ENCODE peak calls at places on chromosomes 3 and 15, in four cellular contexts. D is OCI-LY7, J is fibroblast of the aortic adventitia, N is T47D. T is an unnamed sample.
A peak's percentile ranks its signal among the peaks of the same experiment; 100 is the strongest.

GRCh38 chr15:68638953-68639500 is 60.2 kb downstream of the CORO2B start:
- DNase-seq in D (no peak), N (no peak), J (peak; percentile 65), T (no peak)

GRCh38 chr3:133599280-133599679 is 25.8 kb downstream of the CDV3 start:
- DNase-seq in N (no peak), J (no peak), D (no peak), T (no peak)

GRCh38 chr3:145243875-145244274 is 917.1 kb downstream of the PLOD2 start:
- DNase-seq in N (no peak), J (peak; percentile 97), D (no peak), T (no peak)

GRCh38 chr3:41808152-41808551 is 153.8 kb downstream of the ULK4 start:
- DNase-seq in D (no peak), N (no peak), J (peak; percentile 45), T (no peak)

GRCh38 chr15:51104512-51104911 is 9.8 kb upstream of the TNFAIP8L3 start:
- DNase-seq in J (peak; percentile 97), N (no peak), D (no peak), T (no peak)

GRCh38 chr15:31325432-31325975 is 1.1 kb upstream of the KLF13 start:
- DNase-seq in N (no peak), D (peak; percentile 72), J (no peak), T (no peak)

GRCh38 chr3:31213869-31214486 is 318.7 kb upstream of the STT3B start:
- DNase-seq in N (no peak), J (no peak), D (peak; percentile 79), T (no peak)

GRCh38 chr15:88255109-88255495 is 1.4 kb downstream of the NTRK3 start:
- DNase-seq in D (no peak), N (no peak), J (no peak), T (no peak)

GRCh38 chr15:82640672-82641071 is 6.5 kb downstream of the CPEB1 start:
- DNase-seq in J (no peak), D (no peak), N (no peak), T (no peak)

GRCh38 chr3:48445277-48445882 is 1.2 kb upstream of the ATRIP start:
- DNase-seq in N (no peak), D (no peak), J (no peak), T (no peak)

GRCh38 chr3:67790043-67790442 is 135.6 kb upstream of the SUCLG2 start:
- DNase-seq in D (peak; percentile 54), N (no peak), J (peak; percentile 58), T (no peak)

GRCh38 chr3:105823149-105823866 is 45.5 kb downstream of the CBLB start:
- DNase-seq in N (no peak), J (peak; percentile 89), D (peak; percentile 53), T (no peak)

GRCh38 chr3:120608506-120608905 is 12.4 kb downstream of the NDUFB4 start:
- DNase-seq in J (no peak), D (no peak), N (no peak), T (no peak)

GRCh38 chr3:58528629-58529028 is 8.4 kb downstream of the ACOX2 start:
- DNase-seq in J (peak; percentile 37), N (peak; percentile 49), D (no peak), T (no peak)

GRCh38 chr15:71804695-71805470 is 5.5 kb upstream of the NR2E3 start:
- DNase-seq in N (no peak), D (peak; percentile 6), J (no peak), T (no peak)

GRCh38 chr15:71572452-71573053 is 237.8 kb upstream of the NR2E3 start:
- DNase-seq in D (no peak), N (no peak), J (no peak), T (no peak)

GRCh38 chr3:125039041-125039896 is 16.5 kb downstream of the HEG1 start:
- DNase-seq in D (no peak), J (peak; percentile 28), N (no peak), T (no peak)

GRCh38 chr3:106624154-106624553 is 753.1 kb upstream of the CCDC54 start:
- DNase-seq in N (no peak), J (no peak), D (no peak), T (no peak)

GRCh38 chr3:189084620-189085019 is 87.2 kb upstream of the TPRG1 start:
- DNase-seq in N (no peak), D (no peak), J (no peak), T (no peak)

GRCh38 chr15:55937040-55937439 is 56.4 kb downstream of the NEDD4 start:
- DNase-seq in N (no peak), D (no peak), J (peak; percentile 78), T (no peak)

GRCh38 chr3:65342084-65342683 is 654.4 kb upstream of the ADAMTS9 start:
- DNase-seq in J (peak; percentile 45), N (no peak), D (peak; percentile 28), T (no peak)

GRCh38 chr15:58865420-58865880 is 68.0 kb downstream of the SLTM start:
- DNase-seq in J (peak; percentile 17), N (no peak), D (no peak), T (no peak)

GRCh38 chr15:40844543-40844981 is 714 bp downstream of the SPINT1 start:
- DNase-seq in J (no peak), D (no peak), N (no peak), T (no peak)

GRCh38 chr15:51793521-51793920 is 35.9 kb upstream of the TMOD3 start:
- DNase-seq in J (peak; percentile 89), N (no peak), D (no peak), T (no peak)